ENCODE peak calls at places on chromosomes 12 and 14, in four cellular contexts. I is activated T-cell treated with anti-CD3 and anti-CD28 coated beads for 1 hour; F is left colon; N is stimulated activated CD4-positive, alpha-beta T cell treated with anti-CD3 and anti-CD28 coated beads, Interleukin-15, amount 100 ng/mL, for 24 hours. H is an unnamed sample.

GRCh38 chr12:14473707-14474287 is 93.9 kb downstream of the PLBD1 start:
- DNase-seq in F (no peak), N (no peak), I (no peak), H (no peak)

GRCh38 chr14:60648169-60648933 is 926 bp downstream of the SIX1 start:
- DNase-seq in N (peak), F (peak), I (no peak), H (no peak)

GRCh38 chr14:32693114-32693513 is 245.6 kb upstream of the NPAS3 start:
- DNase-seq in I (no peak), N (no peak), F (peak), H (no peak)

GRCh38 chr12:76713130-76713529 is 50.8 kb upstream of the ZDHHC17 start:
- DNase-seq in I (no peak), F (no peak), N (no peak), H (no peak)

GRCh38 chr12:128932521-128932920 is 79.2 kb downstream of the GLT1D1 start:
- DNase-seq in I (no peak), F (no peak), N (no peak), H (no peak)

GRCh38 chr12:106246891-106247730 is 709 bp downstream of the CKAP4 start:
- DNase-seq in I (peak), F (peak), N (peak), H (no peak)

GRCh38 chr12:7917392-7918267 is 18.4 kb downstream of the SLC2A3 start:
- DNase-seq in I (no peak), F (no peak), N (no peak), H (no peak)

GRCh38 chr12:4562034-4562657 is at the start of gene DYRK4:
- DNase-seq in N (peak), I (no peak), F (peak), H (no peak)

GRCh38 chr14:76985540-76986260 is 42.8 kb downstream of the IRF2BPL start:
- DNase-seq in N (no peak), I (no peak), F (no peak), H (no peak)

GRCh38 chr14:45686771-45687170 is 433.8 kb upstream of the MIS18BP1 start:
- DNase-seq in I (no peak), N (no peak), F (no peak), H (no peak)

GRCh38 chr14:74611672-74612345 is at the start of gene LTBP2:
- DNase-seq in N (peak), F (peak), I (no peak), H (peak)

GRCh38 chr12:124646385-124647230 is 79.2 kb upstream of the NCOR2 start:
- DNase-seq in N (peak), F (no peak), I (no peak), H (no peak)

GRCh38 chr14:93032301-93032929 is 83.3 kb downstream of the ITPK1 start:
- DNase-seq in F (no peak), N (no peak), I (no peak), H (no peak)

GRCh38 chr14:41662780-41663477 is 56.3 kb downstream of the LRFN5 start:
- DNase-seq in I (no peak), N (no peak), F (no peak), H (no peak)

GRCh38 chr14:100988956-100989355 is 85.4 kb upstream of the RTL1 start:
- DNase-seq in N (no peak), I (no peak), F (no peak), H (no peak)

GRCh38 chr14:90554341-90554740 is 157.5 kb downstream of the CALM1 start:
- DNase-seq in F (no peak), I (no peak), N (no peak), H (no peak)